ENCODE peak calls at places on chromosome 4, in four cellular contexts. One of them, this sample, is unnamed.

GRCh38 chr4:38119663-38120374 is 159.6 kb downstream of the PTTG2 start:
- DNase-seq in gastrocnemius medialis: no peak
- DNase-seq in heart left ventricle: peak; percentile 48
- DNase-seq in lower lobe of right lung: no peak
- DNase-seq in this sample: no peak

GRCh38 chr4:26075588-26075987 is 161.6 kb downstream of the SMIM20 start:
- DNase-seq in gastrocnemius medialis: no peak
- DNase-seq in heart left ventricle: no peak
- DNase-seq in lower lobe of right lung: no peak
- DNase-seq in this sample: no peak

GRCh38 chr4:186792994-186793393 is 69.3 kb upstream of the FAT1 start:
- DNase-seq in gastrocnemius medialis: no peak
- DNase-seq in heart left ventricle: no peak
- DNase-seq in lower lobe of right lung: no peak
- DNase-seq in this sample: no peak

GRCh38 chr4:109816894-109817293 is 1.3 kb downstream of the GAR1 start:
- DNase-seq in gastrocnemius medialis: no peak
- DNase-seq in heart left ventricle: no peak
- DNase-seq in lower lobe of right lung: no peak
- DNase-seq in this sample: no peak

GRCh38 chr4:176259330-176260090 is 9.5 kb downstream of the ASB5 start:
- DNase-seq in gastrocnemius medialis: no peak
- DNase-seq in heart left ventricle: no peak
- DNase-seq in lower lobe of right lung: no peak
- DNase-seq in this sample: no peak

GRCh38 chr4:186724861-186725419 is 1.3 kb upstream of the FAT1 start:
- DNase-seq in gastrocnemius medialis: no peak
- DNase-seq in heart left ventricle: no peak
- DNase-seq in lower lobe of right lung: no peak
- DNase-seq in this sample: no peak

GRCh38 chr4:40216622-40217366 is 20.0 kb downstream of the RHOH start:
- DNase-seq in gastrocnemius medialis: no peak
- DNase-seq in heart left ventricle: no peak
- DNase-seq in lower lobe of right lung: no peak
- DNase-seq in this sample: no peak

GRCh38 chr4:38667005-38667771 is 3.2 kb downstream of the KLF3 start:
- DNase-seq in gastrocnemius medialis: peak; percentile 71
- DNase-seq in heart left ventricle: peak; percentile 83
- DNase-seq in lower lobe of right lung: peak; percentile 64
- DNase-seq in this sample: peak; percentile 86

GRCh38 chr4:87188063-87188462 is 32.4 kb downstream of the KLHL8 start:
- DNase-seq in gastrocnemius medialis: no peak
- DNase-seq in heart left ventricle: no peak
- DNase-seq in lower lobe of right lung: no peak
- DNase-seq in this sample: no peak

GRCh38 chr4:78057135-78057599 is at the start of gene FRAS1:
- DNase-seq in gastrocnemius medialis: peak; percentile 4
- DNase-seq in heart left ventricle: peak; percentile 52
- DNase-seq in lower lobe of right lung: peak; percentile 45
- DNase-seq in this sample: peak; percentile 49

GRCh38 chr4:74800310-74800709 is 6.0 kb upstream of the BTC start:
- DNase-seq in gastrocnemius medialis: no peak
- DNase-seq in heart left ventricle: no peak
- DNase-seq in lower lobe of right lung: no peak
- DNase-seq in this sample: no peak

GRCh38 chr4:74805601-74806000 is 11.3 kb upstream of the BTC start:
- DNase-seq in gastrocnemius medialis: no peak
- DNase-seq in heart left ventricle: no peak
- DNase-seq in lower lobe of right lung: no peak
- DNase-seq in this sample: no peak
- TF ChIP-seq CTCF in gastrocnemius medialis: no peak
- TF ChIP-seq CTCF in heart left ventricle: no peak
- TF ChIP-seq CTCF in lower lobe of right lung: no peak
- TF ChIP-seq CTCF in this sample: no peak

GRCh38 chr4:122959441-122959840 is 37.0 kb upstream of the NUDT6 start:
- DNase-seq in gastrocnemius medialis: no peak
- DNase-seq in heart left ventricle: no peak
- DNase-seq in lower lobe of right lung: no peak
- DNase-seq in this sample: no peak

GRCh38 chr4:122958505-122958904 is 36.1 kb upstream of the NUDT6 start:
- DNase-seq in gastrocnemius medialis: no peak
- DNase-seq in heart left ventricle: no peak
- DNase-seq in lower lobe of right lung: no peak
- DNase-seq in this sample: no peak

GRCh38 chr4:122948671-122949070 is 26.3 kb upstream of the NUDT6 start:
- DNase-seq in gastrocnemius medialis: no peak
- DNase-seq in heart left ventricle: no peak
- DNase-seq in lower lobe of right lung: no peak
- DNase-seq in this sample: no peak

DNA sequence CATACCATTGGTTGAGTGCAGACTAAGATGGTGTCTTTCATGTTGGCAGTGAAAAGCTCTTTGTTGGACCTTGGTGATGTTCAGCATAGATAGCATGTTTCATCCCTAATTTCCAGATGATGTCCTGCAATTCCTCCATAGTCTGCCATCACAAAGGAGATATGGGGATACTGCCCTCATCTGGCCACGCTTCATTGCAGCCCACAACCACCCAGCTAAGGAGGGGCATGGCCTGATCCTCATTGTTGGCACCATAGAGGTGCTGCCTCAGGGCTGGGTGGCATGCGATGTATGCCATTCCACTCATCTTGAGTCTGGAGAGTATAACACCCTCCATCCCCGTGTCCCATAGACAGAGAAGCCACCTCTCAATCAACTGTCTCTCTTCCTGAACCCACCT is 31.5 kb upstream of the NUDT6 start:
- DNase-seq in gastrocnemius medialis: no peak
- DNase-seq in heart left ventricle: no peak
- DNase-seq in lower lobe of right lung: no peak
- DNase-seq in this sample: no peak
- H3K9me3 ChIP-seq in gastrocnemius medialis: no peaks in the 10 kb centered on the region
- H3K9me3 ChIP-seq in heart left ventricle: no peaks in the 10 kb centered on the region
- H3K9me3 ChIP-seq in lower lobe of right lung: no peaks in the 10 kb centered on the region
- H3K9me3 ChIP-seq in this sample: no peaks in the 10 kb centered on the region

GRCh38 chr4:1773754-1774153 is 19.3 kb upstream of the FGFR3 start:
- DNase-seq in gastrocnemius medialis: no peak
- DNase-seq in heart left ventricle: no peak
- DNase-seq in lower lobe of right lung: no peak
- DNase-seq in this sample: no peak
- H3K4me1 ChIP-seq in gastrocnemius medialis: no peaks in the 10 kb centered on the region
- H3K4me1 ChIP-seq in heart left ventricle: peaks cover 6% of the 10 kb centered on the region
- H3K4me1 ChIP-seq in lower lobe of right lung: peaks cover 32% of the 10 kb centered on the region
- H3K4me1 ChIP-seq in this sample: peaks cover 44% of the 10 kb centered on the region

DNA sequence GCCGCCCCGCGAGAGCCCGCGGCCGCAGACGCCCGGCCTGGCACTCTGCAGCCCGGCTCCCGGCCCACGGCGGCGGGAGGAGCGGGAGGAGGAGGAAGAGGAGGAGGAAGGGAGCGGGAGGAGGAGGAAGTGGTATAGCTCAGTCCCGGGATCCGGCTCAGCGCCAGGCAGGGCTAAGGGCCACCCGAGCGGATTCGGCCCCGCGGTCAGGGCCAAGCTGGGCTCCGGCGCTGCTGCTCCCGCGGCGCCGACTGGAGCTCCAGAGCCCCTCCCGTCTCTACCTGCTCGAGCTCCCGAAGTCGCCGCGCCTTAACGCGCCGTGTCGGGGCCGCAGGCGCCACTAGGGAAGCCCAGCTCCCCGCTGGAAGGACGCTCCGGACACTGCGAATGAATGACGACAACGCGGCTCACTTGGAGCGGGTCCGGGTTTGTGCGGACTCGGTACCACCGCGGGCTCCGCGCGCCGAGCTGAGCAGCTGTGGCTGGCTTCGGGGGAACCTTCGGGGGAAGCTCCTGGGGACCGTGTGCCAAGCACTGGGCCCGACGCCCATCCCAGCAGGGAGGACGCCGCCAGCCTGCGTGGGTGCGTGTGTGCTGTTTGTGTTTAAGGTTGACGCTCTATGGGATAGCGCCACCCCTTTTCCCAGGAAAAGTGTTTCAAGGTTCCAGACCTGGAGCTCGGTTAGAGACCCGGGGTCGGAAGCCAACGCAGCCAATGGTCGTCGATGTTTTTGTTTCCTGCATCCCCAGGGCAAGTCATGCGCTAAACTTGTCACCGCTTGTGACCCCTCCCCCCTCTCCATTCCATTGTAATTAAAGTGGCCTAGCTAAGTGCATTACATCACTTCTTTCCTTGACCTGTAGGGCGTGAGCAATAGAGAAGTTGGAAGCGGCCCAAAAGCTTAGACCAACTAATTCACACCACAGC is at the start of gene TBC1D9:
- DNase-seq in gastrocnemius medialis: peak; percentile 45
- DNase-seq in heart left ventricle: peak; percentile 89
- DNase-seq in lower lobe of right lung: peak; percentile 87
- DNase-seq in this sample: peak; percentile 87
- TF ChIP-seq CTCF in gastrocnemius medialis: no peak
- TF ChIP-seq CTCF in heart left ventricle: no peak
- TF ChIP-seq CTCF in lower lobe of right lung: no peak
- TF ChIP-seq CTCF in this sample: no peak

GRCh38 chr4:8855781-8856245 is 15.8 kb downstream of the HMX1 start:
- DNase-seq in gastrocnemius medialis: no peak
- DNase-seq in heart left ventricle: no peak
- DNase-seq in lower lobe of right lung: no peak
- DNase-seq in this sample: no peak

GRCh38 chr4:8853249-8853648 is 18.4 kb downstream of the HMX1 start:
- DNase-seq in gastrocnemius medialis: no peak
- DNase-seq in heart left ventricle: no peak
- DNase-seq in lower lobe of right lung: no peak
- DNase-seq in this sample: no peak

GRCh38 chr4:8854866-8855265 is 16.8 kb downstream of the HMX1 start:
- DNase-seq in gastrocnemius medialis: no peak
- DNase-seq in heart left ventricle: no peak
- DNase-seq in lower lobe of right lung: no peak
- DNase-seq in this sample: no peak

GRCh38 chr4:8852118-8852704 is 19.4 kb downstream of the HMX1 start:
- DNase-seq in gastrocnemius medialis: no peak
- DNase-seq in heart left ventricle: no peak
- DNase-seq in lower lobe of right lung: peak; percentile 24
- DNase-seq in this sample: no peak

GRCh38 chr4:8854016-8854415 is 17.6 kb downstream of the HMX1 start:
- DNase-seq in gastrocnemius medialis: no peak
- DNase-seq in heart left ventricle: no peak
- DNase-seq in lower lobe of right lung: no peak
- DNase-seq in this sample: no peak
- H3K9me3 ChIP-seq in gastrocnemius medialis: no peaks in the 10 kb centered on the region
- H3K9me3 ChIP-seq in heart left ventricle: no peaks in the 10 kb centered on the region
- H3K9me3 ChIP-seq in lower lobe of right lung: no peaks in the 10 kb centered on the region
- H3K9me3 ChIP-seq in this sample: no peaks in the 10 kb centered on the region

GRCh38 chr4:8129785-8130184 is 28.8 kb downstream of the ABLIM2 start:
- DNase-seq in gastrocnemius medialis: no peak
- DNase-seq in heart left ventricle: no peak
- DNase-seq in lower lobe of right lung: no peak
- DNase-seq in this sample: no peak
- H3K4me1 ChIP-seq in gastrocnemius medialis: peaks cover 21% of the 10 kb centered on the region
- H3K4me1 ChIP-seq in heart left ventricle: peaks cover 6% of the 10 kb centered on the region
- H3K4me1 ChIP-seq in lower lobe of right lung: no peaks in the 10 kb centered on the region
- H3K4me1 ChIP-seq in this sample: no peaks in the 10 kb centered on the region

DNA sequence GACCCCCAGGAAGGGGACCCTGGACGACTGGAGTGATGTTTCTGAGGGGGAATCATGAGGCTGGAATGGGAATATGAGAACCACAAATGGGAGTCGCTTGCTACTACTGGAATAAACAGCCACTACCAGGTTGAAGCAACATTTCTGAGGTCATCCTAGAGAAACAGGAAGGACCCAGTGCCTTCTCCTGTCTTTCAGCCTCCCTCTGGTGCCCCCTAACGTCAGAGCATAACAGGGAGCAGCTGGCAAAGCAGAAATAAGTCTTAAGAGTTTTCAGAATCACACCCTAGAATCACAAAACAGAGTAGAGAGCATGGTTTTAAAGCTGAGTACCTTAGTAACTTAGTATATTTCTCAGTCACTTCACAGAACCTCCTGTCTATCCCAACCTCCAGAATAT is 347.8 kb upstream of the PITX2 start:
- DNase-seq in gastrocnemius medialis: no peak
- DNase-seq in heart left ventricle: no peak
- DNase-seq in lower lobe of right lung: no peak
- DNase-seq in this sample: peak; percentile 85
- TF ChIP-seq CTCF in gastrocnemius medialis: no peak
- TF ChIP-seq CTCF in heart left ventricle: no peak
- TF ChIP-seq CTCF in lower lobe of right lung: peak; percentile 26
- TF ChIP-seq CTCF in this sample: peak; percentile 85

GRCh38 chr4:114561590-114561989 is 37.0 kb upstream of the UGT8 start:
- DNase-seq in gastrocnemius medialis: no peak
- DNase-seq in heart left ventricle: no peak
- DNase-seq in lower lobe of right lung: no peak
- DNase-seq in this sample: no peak
- H3K9me3 ChIP-seq in gastrocnemius medialis: no peaks in the 10 kb centered on the region
- H3K9me3 ChIP-seq in heart left ventricle: no peaks in the 10 kb centered on the region
- H3K9me3 ChIP-seq in lower lobe of right lung: peaks cover 3% of the 10 kb centered on the region
- H3K9me3 ChIP-seq in this sample: peaks cover 34% of the 10 kb centered on the region

This sample was measured in Caco-2.